ENCODE peak calls at places on chromosomes 6 and 20, in six cellular contexts. Q is HCT116, Y is testis, P is IMR-90, F is transverse colon, S is breast epithelium. K is an unnamed sample.

GRCh38 chr6:84623956-84624680 is 140.3 kb downstream of the TBX18 start:
- DNase-seq in Q (no peak), Y (no peak), P (peak; percentile 84), F (no peak), S (no peak), K (no peak)

GRCh38 chr20:61807426-61808160 is 258.1 kb downstream of the TAF4 start:
- DNase-seq in Q (no peak), Y (no peak), P (no peak), F (no peak), S (no peak), K (no peak)

GRCh38 chr6:137743493-137743892 is 123.6 kb upstream of the TNFAIP3 start:
- DNase-seq in Q (peak; percentile 13), Y (no peak), P (no peak), F (no peak), S (no peak), K (no peak)

GRCh38 chr6:30219244-30219643 is 6.0 kb upstream of the TRIM26 start:
- DNase-seq in Q (no peak), Y (peak; percentile 55), P (peak; percentile 44), F (peak; percentile 64), S (no peak), K (no peak)

GRCh38 chr6:16684896-16685554 is 76.2 kb downstream of the ATXN1 start:
- DNase-seq in Q (peak; percentile 24), Y (no peak), P (peak; percentile 82), F (no peak), S (no peak), K (no peak)

GRCh38 chr6:53979468-53980067 is 131.7 kb upstream of the MLIP start:
- DNase-seq in Q (peak; percentile 46), Y (peak; percentile 30), P (peak; percentile 61), F (no peak), S (no peak), K (no peak)

GRCh38 chr6:129598244-129599187 is 111.5 kb downstream of the ARHGAP18 start:
- DNase-seq in Q (peak; percentile 72), Y (no peak), P (peak; percentile 84), F (no peak), S (no peak), K (no peak)

GRCh38 chr6:111604259-111605099 is 1.2 kb downstream of the TRAF3IP2 start:
- DNase-seq in Q (no peak), Y (peak; percentile 84), P (peak; percentile 80), F (peak; percentile 56), S (peak; percentile 47), K (peak; percentile 88)

GRCh38 chr6:30340589-30341054 is 4.3 kb upstream of the RPP21 start:
- DNase-seq in Q (no peak), Y (no peak), P (peak; percentile 54), F (no peak), S (no peak), K (no peak)

GRCh38 chr6:148231572-148231971 is 111.1 kb upstream of the SASH1 start:
- DNase-seq in Q (no peak), Y (no peak), P (peak; percentile 82), F (no peak), S (no peak), K (no peak)

GRCh38 chr6:169865346-169866139 is 114.1 kb downstream of the ERMARD start:
- DNase-seq in Q (no peak), Y (peak; percentile 4), P (no peak), F (no peak), S (no peak), K (no peak)

GRCh38 chr6:149449831-149450678 is 34.8 kb downstream of the ZC3H12D start:
- DNase-seq in Q (no peak), Y (no peak), P (no peak), F (no peak), S (no peak), K (no peak)

GRCh38 chr20:40724566-40724965 is 35.5 kb upstream of the MAFB start:
- DNase-seq in Q (no peak), Y (no peak), P (no peak), F (no peak), S (no peak), K (no peak)

GRCh38 chr20:44805991-44806729 is 4.2 kb downstream of the RIMS4 start:
- DNase-seq in Q (no peak), Y (peak; percentile 89), P (peak; percentile 25), F (no peak), S (no peak), K (no peak)

GRCh38 chr6:113065606-113066005 is 718.5 kb downstream of the RFPL4B start:
- DNase-seq in Q (no peak), Y (no peak), P (peak; percentile 43), F (no peak), S (no peak), K (no peak)

GRCh38 chr20:10955166-10955565 is 281.4 kb upstream of the JAG1 start:
- DNase-seq in Q (no peak), Y (no peak), P (peak; percentile 18), F (no peak), S (no peak), K (no peak)

GRCh38 chr6:137705166-137706064 is 161.6 kb upstream of the TNFAIP3 start:
- DNase-seq in Q (peak; percentile 24), Y (peak; percentile 82), P (peak; percentile 63), F (peak; percentile 72), S (peak; percentile 41), K (peak; percentile 72)

GRCh38 chr6:40950986-40951730 is 87.9 kb downstream of the UNC5CL start:
- DNase-seq in Q (no peak), Y (no peak), P (peak; percentile 41), F (no peak), S (no peak), K (no peak)

GRCh38 chr20:48767269-48767960 is 60.4 kb downstream of the PREX1 start:
- DNase-seq in Q (no peak), Y (no peak), P (no peak), F (no peak), S (no peak), K (no peak)

GRCh38 chr20:1761116-1761515 is 103.5 kb upstream of the SIRPG start:
- DNase-seq in Q (peak; percentile 13), Y (no peak), P (peak; percentile 94), F (no peak), S (no peak), K (no peak)

GRCh38 chr6:128570439-128571063 is 50.2 kb upstream of the PTPRK start:
- DNase-seq in Q (no peak), Y (no peak), P (no peak), F (no peak), S (no peak), K (no peak)

GRCh38 chr6:31267504-31268371 is 4.2 kb downstream of the HLA-C start:
- DNase-seq in Q (no peak), Y (no peak), P (no peak), F (peak; percentile 56), S (no peak), K (no peak)

DNA sequence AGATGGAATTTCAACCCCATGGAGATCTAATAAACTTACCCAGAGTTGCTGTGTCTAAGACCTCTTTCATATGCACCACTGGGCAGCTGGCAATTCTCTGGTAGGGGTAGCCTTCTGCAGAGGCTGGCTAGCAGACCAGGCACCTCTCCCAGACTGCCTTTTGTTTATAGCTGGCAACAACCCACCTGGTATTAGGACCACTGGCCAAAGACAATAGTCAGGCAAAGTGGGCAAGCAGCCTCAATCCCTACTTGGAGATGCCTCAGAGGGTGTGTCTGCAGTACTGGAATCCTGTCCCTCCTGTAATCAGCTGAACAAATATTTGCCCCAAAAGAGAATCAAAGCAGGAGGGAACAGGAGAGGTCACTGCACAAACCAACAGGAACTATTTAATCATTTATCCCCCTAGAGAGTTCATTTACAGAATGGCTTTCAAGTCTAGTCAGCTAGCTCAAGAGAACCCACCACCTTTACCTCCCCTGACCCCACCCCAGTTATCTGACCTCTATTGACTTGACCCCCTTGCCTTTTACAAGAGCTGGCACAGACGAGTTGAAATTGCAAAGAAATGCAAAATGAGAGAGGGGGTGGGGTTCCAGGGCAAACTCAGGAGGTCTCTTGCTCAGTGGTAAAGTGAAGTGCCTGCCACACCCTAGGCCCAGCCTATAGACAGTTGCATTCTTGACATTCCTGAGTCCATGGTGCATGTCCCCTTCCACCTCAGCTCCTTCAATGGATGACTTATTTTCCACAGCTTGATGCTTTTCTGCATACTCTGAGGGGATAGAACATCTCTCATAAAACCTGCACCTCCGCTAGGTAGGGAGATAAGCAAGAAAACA is 2.8 kb downstream of the BCL2L1 start:
- DNase-seq in Q (no peak), Y (no peak), P (no peak), F (peak; percentile 42), S (peak; percentile 51), K (no peak)
- TF ChIP-seq POLR2A in Q (no peak), Y (no peak), P (no peak), F (no peak), S (no peak), K (no peak)

GRCh38 chr6:147003186-147003585 is 201.0 kb upstream of the STXBP5 start:
- DNase-seq in Q (no peak), Y (no peak), P (no peak), F (no peak), S (no peak), K (no peak)
- TF ChIP-seq POLR2A in Q (no peak), Y (no peak), P (no peak), F (no peak), S (no peak), K (no peak)

GRCh38 chr6:131251593-131252204 is 116.4 kb downstream of the AKAP7 start:
- DNase-seq in Q (no peak), Y (no peak), P (no peak), F (no peak), S (no peak), K (no peak)

GRCh38 chr6:131244942-131245341 is 109.7 kb downstream of the AKAP7 start:
- DNase-seq in Q (no peak), Y (no peak), P (no peak), F (no peak), S (no peak), K (no peak)

GRCh38 chr6:131255434-131255833 is 120.2 kb downstream of the AKAP7 start:
- DNase-seq in Q (no peak), Y (no peak), P (no peak), F (no peak), S (no peak), K (no peak)

GRCh38 chr6:131255911-131256310 is 120.6 kb downstream of the AKAP7 start:
- DNase-seq in Q (no peak), Y (no peak), P (no peak), F (no peak), S (no peak), K (no peak)

GRCh38 chr6:131250121-131250520 is 114.9 kb downstream of the AKAP7 start:
- DNase-seq in Q (no peak), Y (peak; percentile 72), P (peak; percentile 48), F (peak; percentile 78), S (no peak), K (peak; percentile 79)
- TF ChIP-seq POLR2A in Q (no peak), Y (no peak), P (no peak), F (peak; percentile 69), S (no peak), K (no peak)

DNA sequence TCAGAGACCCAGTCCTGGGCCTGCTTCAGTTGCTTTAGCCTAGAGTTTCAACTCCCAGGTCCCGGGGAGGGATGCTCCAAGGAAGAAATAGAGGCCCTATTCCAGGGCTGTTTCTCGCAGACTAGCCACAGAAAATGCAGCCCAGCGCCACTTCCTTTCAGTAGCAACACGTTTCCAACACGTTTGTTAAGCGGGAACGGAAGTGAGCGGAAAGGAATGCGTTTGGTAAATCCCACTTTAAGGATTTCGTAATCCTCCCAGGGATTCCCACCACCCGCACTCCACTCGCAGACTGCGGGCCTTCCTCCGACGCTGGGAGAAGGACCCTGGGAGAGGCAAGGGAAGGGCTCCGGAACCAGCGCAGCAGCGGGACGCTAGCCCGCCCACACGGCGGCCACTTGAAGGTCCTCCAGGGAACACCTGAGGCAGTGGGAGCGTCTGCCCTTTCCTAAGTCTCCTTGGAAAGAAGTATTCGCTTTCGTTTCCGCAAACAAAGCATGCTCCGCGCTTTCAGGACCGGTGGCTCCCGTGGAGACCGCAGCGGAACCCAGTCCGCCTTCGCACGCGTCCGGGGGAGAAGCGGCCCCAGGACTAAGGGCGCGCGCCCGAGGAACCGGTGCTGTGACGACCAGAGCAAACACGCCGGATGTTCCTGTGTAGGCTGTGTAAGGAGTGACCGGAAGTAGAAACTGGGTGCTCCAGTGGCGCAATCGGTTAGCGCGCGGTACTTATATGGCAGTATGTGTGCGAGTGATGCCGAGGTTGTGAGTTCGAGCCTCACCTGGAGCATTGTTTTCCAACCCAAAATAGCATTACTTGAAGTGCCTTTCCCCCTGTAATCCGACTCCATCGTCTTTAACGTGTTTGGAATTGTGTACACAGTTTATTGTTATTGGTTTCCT is 227.6 kb upstream of the PRSS16 start:
- DNase-seq in Q (peak; percentile 81), Y (peak; percentile 94), P (peak; percentile 93), F (peak; percentile 81), S (peak; percentile 88), K (peak; percentile 79)
- TF ChIP-seq POLR2A in Q (peak; percentile 36), Y (peak; percentile 5), P (peak; percentile 74), F (peak; percentile 59), S (peak; percentile 50), K (no peak)

K was measured in suprapubic skin.